ENCODE peak calls at places on chromosomes 4 and X, in six cellular contexts. G, C, R, U, Y and A are unnamed samples.

GRCh38 chr4:101784957-101785356 is 5.6 kb upstream of the BANK1 start:
- DNase-seq in G (no peak), C (no peak), R (no peak), U (no peak), Y (no peak), A (no peak)

GRCh38 chr4:702618-703048 is 3.0 kb upstream of the PCGF3 start:
- DNase-seq in G (no peak), C (no peak), R (no peak), U (no peak), Y (no peak), A (peak)

GRCh38 chr4:3675251-3676115 is 90.7 kb upstream of the ADRA2C start:
- DNase-seq in G (no peak), C (no peak), R (no peak), U (peak), Y (no peak), A (peak)

GRCh38 chr4:139214039-139214534 is 37.1 kb upstream of the ELF2 start:
- DNase-seq in G (no peak), C (peak), R (no peak), U (no peak), Y (no peak), A (no peak)

GRCh38 chrX:2391869-2392606 is 108.7 kb downstream of the DHRSX start:
- DNase-seq in G (peak), C (no peak), R (peak), U (peak), Y (peak), A (peak)

GRCh38 chr4:127239902-127240575 is 392.7 kb upstream of the INTU start:
- DNase-seq in G (no peak), C (no peak), R (no peak), U (no peak), Y (no peak), A (no peak)

GRCh38 chrX:29947225-29947624 is 268.1 kb upstream of the MAGEB2 start:
- DNase-seq in G (no peak), C (no peak), R (no peak), U (no peak), Y (no peak), A (no peak)

GRCh38 chr4:111204807-111205206 is 581.9 kb upstream of the PITX2 start:
- DNase-seq in G (no peak), C (no peak), R (no peak), U (no peak), Y (no peak), A (no peak)

GRCh38 chr4:2689825-2690700 is 66.1 kb downstream of the TNIP2 start:
- DNase-seq in G (no peak), C (no peak), R (peak), U (no peak), Y (no peak), A (no peak)

GRCh38 chrX:39772057-39772832 is 325.5 kb downstream of the BCOR start:
- DNase-seq in G (no peak), C (no peak), R (peak), U (no peak), Y (peak), A (no peak)

GRCh38 chr4:6427439-6428090 is 44.8 kb downstream of the PPP2R2C start:
- DNase-seq in G (no peak), C (no peak), R (no peak), U (no peak), Y (no peak), A (no peak)

GRCh38 chr4:71206763-71207162 is 132.1 kb upstream of the SLC4A4 start:
- DNase-seq in G (no peak), C (no peak), R (no peak), U (no peak), Y (no peak), A (no peak)

GRCh38 chr4:31045151-31045550 is 325.0 kb downstream of the PCDH7 start:
- DNase-seq in G (no peak), C (no peak), R (no peak), U (no peak), Y (no peak), A (no peak)

GRCh38 chr4:21628916-21629315 is 319.7 kb downstream of the KCNIP4 start:
- DNase-seq in G (no peak), C (no peak), R (no peak), U (no peak), Y (no peak), A (no peak)

GRCh38 chr4:42015438-42015837 is 25.1 kb downstream of the SLC30A9 start:
- DNase-seq in G (no peak), C (no peak), R (no peak), U (no peak), Y (no peak), A (no peak)

GRCh38 chr4:143282170-143282760 is 54.4 kb upstream of the GAB1 start:
- DNase-seq in G (no peak), C (no peak), R (no peak), U (no peak), Y (no peak), A (no peak)

GRCh38 chr4:15955670-15956069 is 7.3 kb downstream of the FGFBP2 start:
- DNase-seq in G (no peak), C (no peak), R (peak), U (peak), Y (peak), A (no peak)

GRCh38 chr4:36288727-36289126 is 7.3 kb downstream of the DTHD1 start:
- DNase-seq in G (no peak), C (no peak), R (peak), U (no peak), Y (no peak), A (no peak)